ENCODE peak calls at places on chromosomes 5 and 9, in ten cellular contexts. One of them, this sample, is unnamed.

GRCh38 chr9:134778841-134779411 is 101.7 kb upstream of the FCN2 start:
- DNase-seq in stomach: peak
- DNase-seq in spleen: no peak
- DNase-seq in GM12878: no peak
- DNase-seq in Panc1: no peak
- DNase-seq in sigmoid colon: peak
- DNase-seq in GM12891: no peak
- DNase-seq in upper lobe of left lung: peak
- DNase-seq in HCT116: peak
- DNase-seq in GM23338: peak
- DNase-seq in this sample: peak

GRCh38 chr9:77647659-77648457 is at the start of gene GNA14:
- DNase-seq in HCT116: no peak
- DNase-seq in upper lobe of left lung: peak
- DNase-seq in GM23338: peak
- DNase-seq in sigmoid colon: peak
- DNase-seq in stomach: no peak
- DNase-seq in spleen: peak
- DNase-seq in GM12891: peak
- DNase-seq in Panc1: no peak
- DNase-seq in GM12878: no peak
- DNase-seq in this sample: no peak

GRCh38 chr9:95516736-95517558 is at the start of gene PTCH1:
- DNase-seq in spleen: no peak
- DNase-seq in Panc1: no peak
- DNase-seq in sigmoid colon: peak
- DNase-seq in GM12878: no peak
- DNase-seq in upper lobe of left lung: no peak
- DNase-seq in GM23338: peak
- DNase-seq in HCT116: no peak
- DNase-seq in stomach: peak
- DNase-seq in GM12891: no peak
- DNase-seq in this sample: no peak

GRCh38 chr5:151408633-151409243 is 38.7 kb upstream of the SLC36A1 start:
- DNase-seq in GM12891: no peak
- DNase-seq in stomach: no peak
- DNase-seq in spleen: no peak
- DNase-seq in HCT116: no peak
- DNase-seq in Panc1: no peak
- DNase-seq in sigmoid colon: no peak
- DNase-seq in upper lobe of left lung: no peak
- DNase-seq in GM12878: no peak
- DNase-seq in GM23338: no peak
- DNase-seq in this sample: no peak

GRCh38 chr9:75102177-75102790 is 14.0 kb downstream of the OSTF1 start:
- DNase-seq in HCT116: no peak
- DNase-seq in spleen: no peak
- DNase-seq in GM23338: no peak
- DNase-seq in stomach: no peak
- DNase-seq in sigmoid colon: no peak
- DNase-seq in GM12878: no peak
- DNase-seq in Panc1: no peak
- DNase-seq in GM12891: no peak
- DNase-seq in upper lobe of left lung: no peak
- DNase-seq in this sample: no peak

GRCh38 chr9:87840126-87840525 is 42.6 kb upstream of the SPATA31E1 start:
- DNase-seq in GM12878: no peak
- DNase-seq in stomach: no peak
- DNase-seq in GM23338: no peak
- DNase-seq in spleen: no peak
- DNase-seq in HCT116: no peak
- DNase-seq in upper lobe of left lung: no peak
- DNase-seq in sigmoid colon: no peak
- DNase-seq in GM12891: no peak
- DNase-seq in Panc1: no peak
- DNase-seq in this sample: no peak

GRCh38 chr9:121927636-121928035 is 165.5 kb downstream of the TTLL11 start:
- DNase-seq in stomach: no peak
- DNase-seq in Panc1: no peak
- DNase-seq in HCT116: no peak
- DNase-seq in upper lobe of left lung: no peak
- DNase-seq in GM12878: no peak
- DNase-seq in GM23338: no peak
- DNase-seq in sigmoid colon: no peak
- DNase-seq in GM12891: no peak
- DNase-seq in spleen: no peak
- DNase-seq in this sample: no peak

GRCh38 chr9:75447281-75447680 is 359.0 kb downstream of the OSTF1 start:
- DNase-seq in HCT116: no peak
- DNase-seq in spleen: no peak
- DNase-seq in GM23338: no peak
- DNase-seq in GM12891: no peak
- DNase-seq in sigmoid colon: no peak
- DNase-seq in stomach: no peak
- DNase-seq in upper lobe of left lung: no peak
- DNase-seq in Panc1: no peak
- DNase-seq in GM12878: no peak
- DNase-seq in this sample: no peak

GRCh38 chr5:138961221-138961620 is 86.1 kb upstream of the LRRTM2 start:
- DNase-seq in upper lobe of left lung: peak
- DNase-seq in GM12891: no peak
- DNase-seq in GM12878: no peak
- DNase-seq in Panc1: no peak
- DNase-seq in HCT116: no peak
- DNase-seq in GM23338: no peak
- DNase-seq in sigmoid colon: no peak
- DNase-seq in spleen: no peak
- DNase-seq in stomach: no peak
- DNase-seq in this sample: no peak

GRCh38 chr5:178213003-178213449 is 8.7 kb downstream of the HNRNPAB start:
- DNase-seq in GM23338: no peak
- DNase-seq in Panc1: no peak
- DNase-seq in sigmoid colon: no peak
- DNase-seq in GM12878: no peak
- DNase-seq in HCT116: no peak
- DNase-seq in upper lobe of left lung: no peak
- DNase-seq in stomach: no peak
- DNase-seq in GM12891: no peak
- DNase-seq in spleen: peak
- DNase-seq in this sample: no peak

GRCh38 chr5:178211095-178212048 is 7.0 kb downstream of the HNRNPAB start:
- DNase-seq in GM12878: no peak
- DNase-seq in stomach: no peak
- DNase-seq in HCT116: no peak
- DNase-seq in GM12891: no peak
- DNase-seq in Panc1: no peak
- DNase-seq in upper lobe of left lung: no peak
- DNase-seq in spleen: peak
- DNase-seq in sigmoid colon: peak
- DNase-seq in GM23338: no peak
- DNase-seq in this sample: no peak

GRCh38 chr5:178213748-178214151 is 9.4 kb downstream of the HNRNPAB start:
- DNase-seq in Panc1: no peak
- DNase-seq in stomach: peak
- DNase-seq in GM23338: no peak
- DNase-seq in upper lobe of left lung: no peak
- DNase-seq in spleen: peak
- DNase-seq in HCT116: no peak
- DNase-seq in GM12891: no peak
- DNase-seq in GM12878: no peak
- DNase-seq in sigmoid colon: no peak
- DNase-seq in this sample: no peak

GRCh38 chr5:178214160-178214803 is 9.9 kb downstream of the HNRNPAB start:
- DNase-seq in sigmoid colon: no peak
- DNase-seq in Panc1: no peak
- DNase-seq in upper lobe of left lung: no peak
- DNase-seq in GM12878: no peak
- DNase-seq in spleen: peak
- DNase-seq in GM12891: no peak
- DNase-seq in GM23338: no peak
- DNase-seq in HCT116: no peak
- DNase-seq in stomach: no peak
- DNase-seq in this sample: no peak

DNA sequence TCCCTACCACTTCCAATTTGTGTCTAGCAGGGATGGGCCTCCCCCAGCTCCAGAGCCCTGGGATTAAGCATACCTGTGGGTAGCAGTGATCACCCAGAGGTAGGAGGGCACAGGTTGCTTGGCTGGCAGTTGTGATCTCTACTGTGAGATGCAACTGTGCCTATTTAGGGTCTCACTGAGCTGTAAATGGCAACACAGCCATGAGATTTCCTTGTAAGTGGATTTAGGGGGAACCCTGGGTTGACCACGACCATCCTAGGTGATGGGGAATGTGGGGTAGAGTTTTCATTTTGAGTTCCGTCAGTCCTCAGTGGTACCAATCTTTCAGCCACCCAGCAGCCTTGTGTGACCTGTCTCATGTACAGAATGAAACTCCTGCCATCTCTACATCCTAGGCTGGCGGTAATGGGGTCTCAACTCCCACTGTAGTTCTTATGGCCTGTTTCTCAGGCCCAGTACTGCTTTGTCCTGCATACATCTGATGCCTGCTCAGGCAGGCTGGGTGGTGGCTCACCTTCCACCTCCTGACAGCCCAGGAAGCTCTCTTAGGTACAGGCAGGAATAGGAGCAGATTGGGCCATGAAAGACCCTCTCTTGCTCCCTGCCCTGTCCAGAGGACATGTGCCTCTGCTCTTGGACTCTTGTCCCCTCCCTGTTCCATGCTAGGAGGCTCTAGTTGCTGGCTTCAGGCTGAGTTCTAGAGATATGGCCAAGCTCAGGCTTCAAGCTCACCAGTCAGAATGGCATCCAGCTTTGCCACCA is 8.1 kb downstream of the HNRNPAB start:
- DNase-seq in spleen: peak
- DNase-seq in GM12891: no peak
- DNase-seq in Panc1: no peak
- DNase-seq in sigmoid colon: no peak
- DNase-seq in GM12878: no peak
- DNase-seq in HCT116: no peak
- DNase-seq in upper lobe of left lung: no peak
- DNase-seq in stomach: no peak
- DNase-seq in GM23338: no peak
- DNase-seq in this sample: no peak
- TF ChIP-seq POLR2AphosphoS5 in spleen: no peak
- TF ChIP-seq POLR2AphosphoS5 in GM12891: peak
- TF ChIP-seq POLR2AphosphoS5 in Panc1: peak
- TF ChIP-seq POLR2AphosphoS5 in sigmoid colon: no peak
- TF ChIP-seq POLR2AphosphoS5 in GM12878: peak
- TF ChIP-seq POLR2AphosphoS5 in HCT116: no peak
- TF ChIP-seq POLR2AphosphoS5 in upper lobe of left lung: no peak
- TF ChIP-seq POLR2AphosphoS5 in stomach: no peak
- TF ChIP-seq POLR2AphosphoS5 in GM23338: peak
- TF ChIP-seq POLR2AphosphoS5 in this sample: no peak

DNA sequence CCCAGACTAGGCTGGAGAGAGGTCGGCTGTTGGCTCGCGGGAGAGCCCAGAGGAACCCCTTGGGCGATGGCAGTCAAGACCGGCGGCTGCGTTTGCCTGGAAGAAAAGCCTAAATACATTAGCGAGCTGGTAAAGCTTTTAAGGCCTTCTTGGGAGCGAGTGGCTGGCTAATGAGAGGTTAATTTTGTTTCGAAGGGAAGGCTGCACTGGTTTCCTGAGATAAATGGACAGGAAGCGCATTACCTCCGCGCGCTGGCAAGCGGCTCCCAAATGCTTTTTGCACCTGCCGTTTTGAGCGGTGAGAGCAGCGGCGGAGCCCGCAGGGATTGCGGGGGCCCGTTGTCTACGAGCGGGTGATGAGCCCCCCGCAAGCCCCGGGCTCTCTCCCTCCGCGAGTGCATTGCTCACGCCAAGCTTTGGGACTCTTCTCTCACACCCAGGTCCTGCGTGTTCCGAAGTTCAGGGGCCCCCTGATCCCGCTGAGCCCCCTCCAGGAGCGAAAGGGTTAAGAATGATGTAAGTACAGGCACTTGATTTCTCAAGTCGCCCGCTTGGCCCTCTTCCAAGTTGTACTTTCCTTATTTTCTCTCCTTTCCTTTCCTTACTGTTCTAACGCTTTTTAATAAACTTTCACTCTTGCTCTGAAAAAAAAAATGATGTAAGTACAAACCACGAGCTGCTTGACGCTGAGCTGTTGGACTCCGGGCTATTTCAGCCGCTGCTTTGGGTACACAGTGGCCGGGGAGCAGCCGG is 3.1 kb upstream of the RGMB start:
- DNase-seq in GM12891: peak
- DNase-seq in sigmoid colon: peak
- DNase-seq in spleen: peak
- DNase-seq in upper lobe of left lung: peak
- DNase-seq in stomach: peak
- DNase-seq in GM12878: no peak
- DNase-seq in HCT116: no peak
- DNase-seq in GM23338: no peak
- DNase-seq in Panc1: no peak
- DNase-seq in this sample: no peak
- TF ChIP-seq POLR2AphosphoS5 in GM12891: no peak
- TF ChIP-seq POLR2AphosphoS5 in sigmoid colon: peak
- TF ChIP-seq POLR2AphosphoS5 in spleen: no peak
- TF ChIP-seq POLR2AphosphoS5 in upper lobe of left lung: no peak
- TF ChIP-seq POLR2AphosphoS5 in stomach: no peak
- TF ChIP-seq POLR2AphosphoS5 in GM12878: no peak
- TF ChIP-seq POLR2AphosphoS5 in HCT116: no peak
- TF ChIP-seq POLR2AphosphoS5 in GM23338: no peak
- TF ChIP-seq POLR2AphosphoS5 in Panc1: no peak
- TF ChIP-seq POLR2AphosphoS5 in this sample: no peak

GRCh38 chr5:74865799-74866652 is at the start of gene FAM169A:
- DNase-seq in GM23338: peak
- DNase-seq in upper lobe of left lung: no peak
- DNase-seq in HCT116: no peak
- DNase-seq in GM12878: no peak
- DNase-seq in stomach: peak
- DNase-seq in sigmoid colon: no peak
- DNase-seq in Panc1: no peak
- DNase-seq in GM12891: peak
- DNase-seq in spleen: peak
- DNase-seq in this sample: no peak
- TF ChIP-seq POLR2AphosphoS5 in GM23338: peak
- TF ChIP-seq POLR2AphosphoS5 in upper lobe of left lung: no peak
- TF ChIP-seq POLR2AphosphoS5 in HCT116: peak
- TF ChIP-seq POLR2AphosphoS5 in GM12878: no peak
- TF ChIP-seq POLR2AphosphoS5 in stomach: no peak
- TF ChIP-seq POLR2AphosphoS5 in sigmoid colon: no peak
- TF ChIP-seq POLR2AphosphoS5 in Panc1: no peak
- TF ChIP-seq POLR2AphosphoS5 in GM12891: no peak
- TF ChIP-seq POLR2AphosphoS5 in spleen: no peak
- TF ChIP-seq POLR2AphosphoS5 in this sample: no peak

DNA sequence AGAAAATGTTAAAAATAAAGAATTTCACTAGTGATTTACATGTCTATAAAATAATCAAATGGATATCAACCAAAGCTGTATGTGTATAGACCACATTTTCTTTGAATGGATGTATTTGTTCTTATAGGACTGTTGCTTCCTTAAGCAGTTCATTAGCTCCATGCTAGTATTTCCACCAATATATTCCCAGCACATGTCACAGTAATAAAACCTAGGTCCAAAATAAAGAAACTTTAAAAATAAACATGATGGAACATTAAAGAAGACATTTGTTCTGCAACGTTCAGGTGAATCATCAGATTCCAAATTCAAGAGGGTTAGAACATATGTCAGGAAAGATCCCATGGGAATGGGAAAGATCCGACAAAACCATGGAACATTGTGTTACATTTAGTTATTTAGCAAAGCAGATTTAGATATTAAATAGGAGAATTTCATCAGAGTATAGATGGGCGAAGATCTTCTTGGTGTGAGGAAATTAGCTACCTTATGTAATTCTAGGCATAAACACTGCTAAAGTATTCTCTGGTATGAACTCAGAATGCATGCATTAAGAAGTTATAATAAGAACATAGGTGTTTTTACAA is 490.7 kb downstream of the CDH18 start:
- DNase-seq in stomach: no peak
- DNase-seq in sigmoid colon: no peak
- DNase-seq in GM12878: no peak
- DNase-seq in spleen: no peak
- DNase-seq in Panc1: no peak
- DNase-seq in upper lobe of left lung: no peak
- DNase-seq in GM23338: no peak
- DNase-seq in HCT116: no peak
- DNase-seq in GM12891: no peak
- DNase-seq in this sample: no peak
- TF ChIP-seq POLR2AphosphoS5 in stomach: no peak
- TF ChIP-seq POLR2AphosphoS5 in sigmoid colon: no peak
- TF ChIP-seq POLR2AphosphoS5 in GM12878: no peak
- TF ChIP-seq POLR2AphosphoS5 in spleen: no peak
- TF ChIP-seq POLR2AphosphoS5 in Panc1: no peak
- TF ChIP-seq POLR2AphosphoS5 in upper lobe of left lung: no peak
- TF ChIP-seq POLR2AphosphoS5 in GM23338: no peak
- TF ChIP-seq POLR2AphosphoS5 in HCT116: no peak
- TF ChIP-seq POLR2AphosphoS5 in GM12891: no peak
- TF ChIP-seq POLR2AphosphoS5 in this sample: no peak

This sample was measured in breast epithelium.